ENCODE peak calls at places on chromosome 11, in six cellular contexts. One of them, this sample, is unnamed.

GRCh38 chr11:63951779-63952536 is 13.2 kb downstream of the NAA40 start:
- DNase-seq in uterus: no peak
- DNase-seq in CD8-positive, alpha-beta memory T cell: peak; percentile 24
- DNase-seq in IMR-90: no peak
- DNase-seq in K562: no peak
- DNase-seq in HCT116: no peak
- DNase-seq in this sample: no peak

GRCh38 chr11:44257338-44258189 is 52.4 kb downstream of the ALX4 start:
- DNase-seq in uterus: no peak
- DNase-seq in CD8-positive, alpha-beta memory T cell: no peak
- DNase-seq in IMR-90: no peak
- DNase-seq in K562: no peak
- DNase-seq in HCT116: no peak
- DNase-seq in this sample: no peak

GRCh38 chr11:104275992-104276391 is 112.0 kb upstream of the PDGFD start:
- DNase-seq in uterus: no peak
- DNase-seq in CD8-positive, alpha-beta memory T cell: no peak
- DNase-seq in IMR-90: peak; percentile 8
- DNase-seq in K562: no peak
- DNase-seq in HCT116: no peak
- DNase-seq in this sample: peak; percentile 21

GRCh38 chr11:100994966-100995365 is 134.6 kb downstream of the PGR start:
- DNase-seq in uterus: no peak
- DNase-seq in CD8-positive, alpha-beta memory T cell: no peak
- DNase-seq in IMR-90: no peak
- DNase-seq in K562: no peak
- DNase-seq in HCT116: no peak
- DNase-seq in this sample: no peak

GRCh38 chr11:74443071-74443864 is 24.1 kb downstream of the KCNE3 start:
- DNase-seq in uterus: no peak
- DNase-seq in CD8-positive, alpha-beta memory T cell: no peak
- DNase-seq in IMR-90: peak; percentile 11
- DNase-seq in K562: no peak
- DNase-seq in HCT116: peak; percentile 19
- DNase-seq in this sample: no peak

GRCh38 chr11:45607995-45608394 is 57.4 kb downstream of the CHST1 start:
- DNase-seq in uterus: no peak
- DNase-seq in CD8-positive, alpha-beta memory T cell: no peak
- DNase-seq in IMR-90: no peak
- DNase-seq in K562: no peak
- DNase-seq in HCT116: no peak
- DNase-seq in this sample: no peak

GRCh38 chr11:70535191-70535971 is 137.1 kb downstream of the CTTN start:
- DNase-seq in uterus: no peak
- DNase-seq in CD8-positive, alpha-beta memory T cell: no peak
- DNase-seq in IMR-90: no peak
- DNase-seq in K562: no peak
- DNase-seq in HCT116: no peak
- DNase-seq in this sample: no peak

GRCh38 chr11:103585911-103586310 is 450.5 kb upstream of the DDI1 start:
- DNase-seq in uterus: no peak
- DNase-seq in CD8-positive, alpha-beta memory T cell: no peak
- DNase-seq in IMR-90: no peak
- DNase-seq in K562: no peak
- DNase-seq in HCT116: no peak
- DNase-seq in this sample: no peak

GRCh38 chr11:94768602-94769511 is 701 bp downstream of the AMOTL1 start:
- DNase-seq in uterus: peak; percentile 53
- DNase-seq in CD8-positive, alpha-beta memory T cell: no peak
- DNase-seq in IMR-90: peak; percentile 49
- DNase-seq in K562: peak; percentile 26
- DNase-seq in HCT116: no peak
- DNase-seq in this sample: no peak

GRCh38 chr11:17551347-17552040 is 4.4 kb downstream of the OTOG start:
- DNase-seq in uterus: no peak
- DNase-seq in CD8-positive, alpha-beta memory T cell: no peak
- DNase-seq in IMR-90: no peak
- DNase-seq in K562: no peak
- DNase-seq in HCT116: no peak
- DNase-seq in this sample: no peak

GRCh38 chr11:128208329-128209220 is 378.8 kb downstream of the ETS1 start:
- DNase-seq in uterus: peak; percentile 33
- DNase-seq in CD8-positive, alpha-beta memory T cell: no peak
- DNase-seq in IMR-90: peak; percentile 93
- DNase-seq in K562: no peak
- DNase-seq in HCT116: peak; percentile 57
- DNase-seq in this sample: peak; percentile 96

GRCh38 chr11:68358416-68358815 is 46.0 kb downstream of the LRP5 start:
- DNase-seq in uterus: no peak
- DNase-seq in CD8-positive, alpha-beta memory T cell: no peak
- DNase-seq in IMR-90: no peak
- DNase-seq in K562: no peak
- DNase-seq in HCT116: no peak
- DNase-seq in this sample: no peak

GRCh38 chr11:73402834-73403185 is 26.6 kb downstream of the RELT start:
- DNase-seq in uterus: no peak
- DNase-seq in CD8-positive, alpha-beta memory T cell: no peak
- DNase-seq in IMR-90: no peak
- DNase-seq in K562: peak; percentile 36
- DNase-seq in HCT116: no peak
- DNase-seq in this sample: no peak

GRCh38 chr11:67082071-67082791 is 25.6 kb downstream of the RHOD start:
- DNase-seq in uterus: no peak
- DNase-seq in CD8-positive, alpha-beta memory T cell: peak; percentile 9
- DNase-seq in IMR-90: no peak
- DNase-seq in K562: peak; percentile 44
- DNase-seq in HCT116: no peak
- DNase-seq in this sample: no peak

GRCh38 chr11:64340671-64341335 is 799 bp downstream of the CCDC88B start:
- DNase-seq in uterus: no peak
- DNase-seq in CD8-positive, alpha-beta memory T cell: peak; percentile 80
- DNase-seq in IMR-90: no peak
- DNase-seq in K562: peak; percentile 78
- DNase-seq in HCT116: no peak
- DNase-seq in this sample: no peak

GRCh38 chr11:119290894-119291497 is 25.9 kb downstream of the MCAM start:
- DNase-seq in uterus: no peak
- DNase-seq in CD8-positive, alpha-beta memory T cell: no peak
- DNase-seq in IMR-90: no peak
- DNase-seq in K562: no peak
- DNase-seq in HCT116: peak; percentile 2
- DNase-seq in this sample: no peak

GRCh38 chr11:79439893-79440450 is 858 bp downstream of the TENM4 start:
- DNase-seq in uterus: peak; percentile 45
- DNase-seq in CD8-positive, alpha-beta memory T cell: no peak
- DNase-seq in IMR-90: no peak
- DNase-seq in K562: no peak
- DNase-seq in HCT116: no peak
- DNase-seq in this sample: no peak

GRCh38 chr11:5696210-5696609 is 6.6 kb downstream of the TRIM22 start:
- DNase-seq in uterus: no peak
- DNase-seq in CD8-positive, alpha-beta memory T cell: no peak
- DNase-seq in IMR-90: peak; percentile 7
- DNase-seq in K562: no peak
- DNase-seq in HCT116: no peak
- DNase-seq in this sample: no peak

GRCh38 chr11:65355013-65355775 is 643 bp downstream of the TIGD3 start:
- DNase-seq in uterus: peak; percentile 43
- DNase-seq in CD8-positive, alpha-beta memory T cell: peak; percentile 52
- DNase-seq in IMR-90: no peak
- DNase-seq in K562: peak; percentile 70
- DNase-seq in HCT116: no peak
- DNase-seq in this sample: no peak

GRCh38 chr11:67262731-67263675 is 3.3 kb upstream of the GRK2 start:
- DNase-seq in uterus: peak; percentile 81
- DNase-seq in CD8-positive, alpha-beta memory T cell: peak; percentile 67
- DNase-seq in IMR-90: peak; percentile 76
- DNase-seq in K562: peak; percentile 89
- DNase-seq in HCT116: peak; percentile 39
- DNase-seq in this sample: peak; percentile 55

DNA sequence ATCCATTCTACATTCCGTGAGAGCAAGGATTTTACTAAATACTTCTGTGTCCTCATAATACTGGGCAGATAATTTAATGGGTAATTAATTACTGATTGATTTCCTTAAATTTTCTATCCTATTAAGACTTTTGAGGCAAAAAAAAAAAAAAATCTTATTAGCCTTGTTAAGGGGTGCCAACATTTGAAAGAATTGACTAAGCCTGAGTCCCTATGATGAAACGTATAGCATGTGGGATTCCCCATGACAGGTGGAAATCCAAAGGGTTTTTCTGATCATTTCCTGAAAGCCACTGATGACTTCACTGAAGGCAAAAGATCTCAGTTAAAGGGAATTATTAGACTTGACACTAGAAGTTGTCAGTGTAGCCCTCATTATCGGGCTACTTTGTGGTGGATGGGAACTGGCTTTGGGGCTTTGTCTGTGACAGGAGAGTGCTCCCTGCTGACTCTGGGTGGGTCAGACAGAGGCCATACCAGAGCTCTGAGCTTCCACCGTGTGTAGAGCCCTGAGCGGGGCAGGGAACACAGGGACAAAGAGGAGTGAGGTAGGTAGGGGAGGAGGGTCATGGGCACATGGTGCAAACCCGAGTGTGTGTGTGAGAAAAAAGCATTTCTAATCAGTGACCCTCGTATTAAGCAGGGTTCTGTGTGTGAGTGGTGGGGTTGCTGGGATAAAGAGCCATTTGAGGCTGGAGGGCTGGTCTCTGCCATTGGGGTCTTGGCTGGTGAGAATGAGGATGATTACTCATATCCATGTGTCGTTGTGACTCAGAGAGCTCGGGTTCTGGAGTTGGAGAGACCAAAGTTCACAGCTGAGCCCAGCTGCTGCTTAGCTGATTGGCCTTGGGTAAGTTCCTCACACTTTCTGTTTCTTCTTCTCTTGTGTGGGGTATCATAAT is 101.1 kb downstream of the GRIK4 start:
- DNase-seq in uterus: no peak
- DNase-seq in CD8-positive, alpha-beta memory T cell: no peak
- DNase-seq in IMR-90: peak; percentile 67
- DNase-seq in K562: no peak
- DNase-seq in HCT116: no peak
- DNase-seq in this sample: no peak
- H3K4me3 ChIP-seq in uterus: no peak overlapping the region
- H3K4me3 ChIP-seq in CD8-positive, alpha-beta memory T cell: no peak overlapping the region
- H3K4me3 ChIP-seq in IMR-90: no peak overlapping the region
- H3K4me3 ChIP-seq in K562: no peak overlapping the region
- H3K4me3 ChIP-seq in HCT116: no peak overlapping the region
- H3K4me3 ChIP-seq in this sample: no peak overlapping the region

DNA sequence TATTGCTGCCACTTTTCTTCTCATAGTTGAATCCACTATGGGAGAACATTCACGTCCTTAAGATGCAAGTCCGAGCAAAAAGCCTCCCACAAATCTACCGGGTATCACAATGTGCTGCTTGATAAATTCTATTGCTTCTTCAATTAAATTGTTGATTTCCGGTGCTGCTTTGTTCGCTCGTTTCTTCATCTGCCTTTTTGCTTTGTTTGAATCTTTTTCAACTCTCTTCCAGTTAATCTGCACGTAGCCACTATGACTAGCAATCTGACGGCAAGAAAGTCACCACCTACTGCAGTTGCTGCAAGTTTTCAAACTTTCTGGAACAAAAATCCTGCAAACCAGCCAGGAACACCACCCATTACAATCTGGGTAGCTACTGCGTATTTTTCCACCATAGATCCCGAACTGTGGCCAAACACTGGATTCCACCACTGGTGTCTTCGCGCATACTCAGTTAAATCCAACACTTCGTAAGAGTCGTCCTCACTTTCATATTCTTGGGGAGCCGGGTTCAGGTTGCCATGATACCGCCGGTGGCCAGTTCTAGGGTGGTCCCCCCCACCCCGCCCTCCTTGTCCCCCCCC is 59.1 kb downstream of the CLMP start:
- DNase-seq in uterus: no peak
- DNase-seq in CD8-positive, alpha-beta memory T cell: no peak
- DNase-seq in IMR-90: no peak
- DNase-seq in K562: no peak
- DNase-seq in HCT116: no peak
- DNase-seq in this sample: no peak
- H3K4me3 ChIP-seq in uterus: no peak overlapping the region
- H3K4me3 ChIP-seq in CD8-positive, alpha-beta memory T cell: no peak overlapping the region
- H3K4me3 ChIP-seq in IMR-90: no peak overlapping the region
- H3K4me3 ChIP-seq in K562: no peak overlapping the region
- H3K4me3 ChIP-seq in HCT116: no peak overlapping the region
- H3K4me3 ChIP-seq in this sample: no peak overlapping the region

DNA sequence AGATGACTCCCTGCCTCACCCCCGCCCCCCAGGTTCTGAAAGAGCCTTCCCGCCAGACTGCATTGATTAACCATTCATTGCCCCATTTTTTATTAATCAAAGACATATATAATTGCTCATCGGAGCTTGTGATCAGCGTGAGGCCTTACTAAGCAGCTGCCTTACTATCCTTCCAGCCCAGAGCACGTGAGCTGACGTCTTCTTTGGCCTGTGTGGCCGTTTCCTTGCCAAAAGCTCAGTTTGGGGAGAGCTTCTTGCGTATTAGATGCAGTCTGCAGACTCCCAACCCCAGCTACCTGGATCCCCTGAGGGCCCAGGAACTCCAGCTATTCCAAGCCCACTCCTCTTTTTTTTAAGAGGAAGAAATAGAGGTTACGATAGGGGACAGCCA is 766 bp upstream of the SLC43A3 start:
- DNase-seq in uterus: peak; percentile 89
- DNase-seq in CD8-positive, alpha-beta memory T cell: no peak
- DNase-seq in IMR-90: peak; percentile 57
- DNase-seq in K562: no peak
- DNase-seq in HCT116: no peak
- DNase-seq in this sample: peak; percentile 74
- H3K4me3 ChIP-seq in uterus: peak overlapping the region; percentile 48
- H3K4me3 ChIP-seq in CD8-positive, alpha-beta memory T cell: no peak overlapping the region
- H3K4me3 ChIP-seq in IMR-90: no peak overlapping the region
- H3K4me3 ChIP-seq in K562: no peak overlapping the region
- H3K4me3 ChIP-seq in HCT116: peak overlapping the region; percentile 57
- H3K4me3 ChIP-seq in this sample: no peak overlapping the region

GRCh38 chr11:13207270-13207664 is 70.3 kb upstream of the BMAL1 start:
- DNase-seq in uterus: no peak
- DNase-seq in CD8-positive, alpha-beta memory T cell: no peak
- DNase-seq in IMR-90: no peak
- DNase-seq in K562: no peak
- DNase-seq in HCT116: no peak
- DNase-seq in this sample: no peak
- H3K4me3 ChIP-seq in uterus: no peak overlapping the region
- H3K4me3 ChIP-seq in CD8-positive, alpha-beta memory T cell: peak overlapping the region; percentile 57
- H3K4me3 ChIP-seq in IMR-90: no peak overlapping the region
- H3K4me3 ChIP-seq in K562: no peak overlapping the region
- H3K4me3 ChIP-seq in HCT116: peak overlapping the region; percentile 51
- H3K4me3 ChIP-seq in this sample: no peak overlapping the region

This sample was measured in skeletal muscle cell.